ENCODE peak calls at places on chromosomes 5 and 9, in ten cellular contexts. J is HCT116, R is Caco-2, Y is progenitor cell of endocrine pancreas, B is uterus, A is AG09319, U is BE2C, P is breast epithelium, T is mammary epithelial cell, C is GM06990. O is an unnamed sample.
A peak's percentile ranks its signal among the peaks of the same experiment; 100 is the strongest.

GRCh38 chr5:9343146-9343850 is 202.6 kb downstream of the SEMA5A start:
- DNase-seq in J (no peak), R (no peak), Y (no peak), B (no peak), A (no peak), U (no peak), P (no peak), T (peak; percentile 57), C (no peak), O (no peak)

GRCh38 chr5:131538177-131538593 is 96.8 kb downstream of the RAPGEF6 start:
- DNase-seq in J (no peak), R (peak; percentile 20), Y (no peak), B (no peak), A (no peak), U (no peak), P (no peak), T (peak; percentile 83), C (no peak), O (no peak)

GRCh38 chr9:29691758-29692407 is 2118.6 kb upstream of the C9orf72 start:
- DNase-seq in J (peak; percentile 23), R (peak; percentile 41), Y (no peak), B (no peak), A (no peak), U (peak; percentile 70), P (no peak), T (peak; percentile 48), C (no peak), O (no peak)

GRCh38 chr9:74497750-74498615 is 848 bp downstream of the RORB start:
- DNase-seq in J (no peak), R (no peak), Y (no peak), B (no peak), A (no peak), U (peak; percentile 6), P (no peak), T (peak; percentile 52), C (peak; percentile 18), O (no peak)

GRCh38 chr9:14313951-14314423 is at the start of gene NFIB:
- DNase-seq in J (no peak), R (peak; percentile 5), Y (peak; percentile 37), B (peak; percentile 57), A (no peak), U (peak; percentile 77), P (no peak), T (peak; percentile 49), C (no peak), O (no peak)

GRCh38 chr9:130138791-130139190 is 33.4 kb upstream of the NCS1 start:
- DNase-seq in J (no peak), R (no peak), Y (no peak), B (peak; percentile 84), A (peak; percentile 72), U (no peak), P (peak; percentile 76), T (peak; percentile 92), C (no peak), O (no peak)

GRCh38 chr9:134052941-134053340 is 14.9 kb downstream of the BRD3 start:
- DNase-seq in J (no peak), R (no peak), Y (no peak), B (no peak), A (no peak), U (no peak), P (no peak), T (no peak), C (no peak), O (no peak)

GRCh38 chr5:141915881-141916336 is 7.8 kb upstream of the DELE1 start:
- DNase-seq in J (peak; percentile 8), R (peak; percentile 13), Y (no peak), B (no peak), A (no peak), U (peak; percentile 32), P (no peak), T (no peak), C (no peak), O (no peak)

GRCh38 chr5:175847503-175847902 is 23.9 kb upstream of the CPLX2 start:
- DNase-seq in J (no peak), R (peak; percentile 18), Y (no peak), B (no peak), A (no peak), U (peak; percentile 43), P (no peak), T (no peak), C (no peak), O (no peak)
- TF ChIP-seq CTCF in J (peak; percentile 52), R (peak; percentile 43), Y (peak; percentile 34), B (no peak), A (no peak), U (peak; percentile 56), P (no peak), T (no peak), C (peak; percentile 38), O (peak; percentile 31)

GRCh38 chr5:149004559-149004958 is 58.3 kb downstream of the SH3TC2 start:
- DNase-seq in J (no peak), R (no peak), Y (no peak), B (no peak), A (no peak), U (no peak), P (no peak), T (no peak), C (no peak), O (no peak)

GRCh38 chr5:149002053-149002452 is 60.8 kb downstream of the SH3TC2 start:
- DNase-seq in J (peak; percentile 44), R (peak; percentile 72), Y (peak; percentile 36), B (no peak), A (peak; percentile 94), U (no peak), P (no peak), T (peak; percentile 97), C (no peak), O (no peak)

GRCh38 chr5:149001154-149001553 is 61.7 kb downstream of the SH3TC2 start:
- DNase-seq in J (no peak), R (no peak), Y (no peak), B (no peak), A (no peak), U (no peak), P (no peak), T (peak; percentile 63), C (no peak), O (no peak)

GRCh38 chr5:149005077-149005892 is 57.6 kb downstream of the SH3TC2 start:
- DNase-seq in J (no peak), R (no peak), Y (no peak), B (no peak), A (peak; percentile 58), U (peak; percentile 94), P (no peak), T (peak; percentile 72), C (no peak), O (no peak)

DNA sequence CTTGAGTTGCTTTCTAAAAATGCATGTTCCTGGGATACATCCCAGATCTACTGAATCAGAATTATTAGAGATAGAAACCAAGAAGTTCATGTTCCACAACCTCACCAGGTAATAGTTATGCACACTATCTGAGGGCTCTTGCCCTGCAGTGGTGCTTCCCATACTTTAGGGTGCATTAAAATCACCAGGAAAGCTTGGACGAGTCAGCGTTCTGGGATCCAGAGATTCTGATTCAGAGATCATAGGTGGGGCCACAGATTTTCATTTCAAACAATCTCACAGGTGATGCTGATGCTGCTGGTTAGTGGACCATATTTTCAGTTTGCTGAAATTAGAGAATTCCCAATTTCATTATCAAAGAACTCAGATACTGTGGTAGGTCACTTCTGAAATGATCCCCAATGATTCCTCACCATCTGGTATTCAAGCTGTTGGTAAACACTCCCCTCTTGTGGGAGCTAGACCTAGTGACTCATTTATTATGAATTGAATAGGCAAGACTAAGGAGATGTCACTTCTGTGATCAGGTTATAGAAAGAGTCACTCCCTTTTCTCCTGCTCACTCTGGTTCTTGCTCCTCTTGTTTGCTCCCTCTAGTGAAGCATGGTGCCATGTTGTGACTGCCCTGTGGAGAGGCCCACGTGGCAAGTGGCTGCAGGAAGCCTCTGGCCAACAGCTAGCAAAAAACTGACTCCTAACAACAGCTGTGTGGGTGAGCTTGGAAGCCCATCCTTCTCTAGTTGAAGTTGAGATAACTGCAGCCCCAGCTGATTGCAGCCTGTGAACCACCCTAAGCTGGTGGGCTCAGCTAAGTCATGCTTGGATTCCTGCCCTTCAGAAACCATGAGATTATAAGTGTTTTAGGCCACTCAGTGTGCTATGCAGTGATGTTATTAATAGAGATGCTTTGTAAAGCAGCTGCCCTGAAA is 59.8 kb downstream of the SH3TC2 start:
- DNase-seq in J (no peak), R (no peak), Y (no peak), B (no peak), A (no peak), U (no peak), P (no peak), T (peak; percentile 81), C (no peak), O (no peak)
- TF ChIP-seq CTCF in J (peak; percentile 36), R (no peak), Y (no peak), B (no peak), A (peak; percentile 21), U (peak; percentile 18), P (no peak), T (no peak), C (no peak), O (no peak)

GRCh38 chr5:69029292-69029691 is 64.5 kb upstream of the SLC30A5 start:
- DNase-seq in J (no peak), R (no peak), Y (no peak), B (no peak), A (no peak), U (no peak), P (no peak), T (no peak), C (no peak), O (no peak)

GRCh38 chr5:69030663-69031062 is 63.2 kb upstream of the SLC30A5 start:
- DNase-seq in J (no peak), R (no peak), Y (no peak), B (no peak), A (no peak), U (peak; percentile 47), P (no peak), T (no peak), C (no peak), O (no peak)

GRCh38 chr5:69035665-69036064 is 58.1 kb upstream of the SLC30A5 start:
- DNase-seq in J (no peak), R (no peak), Y (no peak), B (no peak), A (no peak), U (peak; percentile 93), P (no peak), T (peak; percentile 31), C (no peak), O (no peak)

GRCh38 chr5:69033690-69034089 is 60.1 kb upstream of the SLC30A5 start:
- DNase-seq in J (no peak), R (no peak), Y (no peak), B (no peak), A (no peak), U (no peak), P (no peak), T (no peak), C (no peak), O (no peak)

GRCh38 chr5:69032009-69032408 is 61.8 kb upstream of the SLC30A5 start:
- DNase-seq in J (no peak), R (no peak), Y (no peak), B (no peak), A (no peak), U (no peak), P (no peak), T (no peak), C (no peak), O (no peak)
- TF ChIP-seq CTCF in J (peak; percentile 39), R (peak; percentile 32), Y (no peak), B (no peak), A (no peak), U (peak; percentile 46), P (no peak), T (no peak), C (peak; percentile 21), O (no peak)

DNA sequence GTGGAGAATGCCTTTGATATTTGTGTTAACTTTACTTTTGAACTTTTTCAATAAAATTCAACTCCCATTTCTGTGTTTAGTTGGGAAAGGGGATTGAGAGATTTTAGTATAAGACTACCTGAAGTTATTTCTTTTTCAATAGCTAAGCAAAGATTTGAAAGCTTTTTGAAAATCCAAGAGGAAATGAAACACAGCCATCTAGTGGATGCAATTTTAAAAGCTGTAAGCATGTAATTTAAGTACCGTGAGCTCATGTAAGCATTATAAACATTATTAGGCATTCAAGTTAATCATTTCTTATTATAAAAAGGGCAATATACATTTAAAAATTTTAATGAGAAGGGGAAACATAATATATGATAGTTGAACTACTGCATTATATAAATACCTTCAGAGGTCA is 69.8 kb downstream of the CCDC171 start:
- DNase-seq in J (peak; percentile 15), R (no peak), Y (no peak), B (no peak), A (no peak), U (no peak), P (no peak), T (no peak), C (no peak), O (no peak)
- TF ChIP-seq CTCF in J (peak; percentile 65), R (peak; percentile 20), Y (peak; percentile 28), B (no peak), A (peak; percentile 46), U (peak; percentile 20), P (no peak), T (peak; percentile 12), C (peak; percentile 20), O (peak; percentile 39)

O was measured in D721Med.